ENCODE peak calls at places on chromosomes 12 and 14, in four cellular contexts. I is transverse colon; A is effector CD8-positive, alpha-beta T cell; Z is pons. M is an unnamed sample.

GRCh38 chr12:64691793-64692583 is 67.2 kb downstream of the GNS start:
- DNase-seq in I (no peak), A (no peak), Z (no peak), M (no peak)

GRCh38 chr12:65327207-65328076 is 49.0 kb downstream of the MSRB3 start:
- DNase-seq in I (no peak), A (no peak), Z (peak), M (no peak)

GRCh38 chr12:77521458-77522115 is 309.1 kb upstream of the NAV3 start:
- DNase-seq in I (no peak), A (no peak), Z (no peak), M (no peak)

GRCh38 chr14:57748279-57748678 is 117.6 kb downstream of the SLC35F4 start:
- DNase-seq in I (no peak), A (no peak), Z (no peak), M (no peak)

GRCh38 chr14:34051966-34052657 is 101.2 kb upstream of the EGLN3 start:
- DNase-seq in I (peak), A (no peak), Z (no peak), M (no peak)

GRCh38 chr12:34404377-34405285 is 382.3 kb downstream of the ALG10 start:
- DNase-seq in I (peak), A (no peak), Z (no peak), M (no peak)

GRCh38 chr12:120962487-120963054 is 15.8 kb upstream of the HNF1A start:
- DNase-seq in I (no peak), A (no peak), Z (no peak), M (no peak)

GRCh38 chr14:87139299-87139698 is 853.7 kb downstream of the GALC start:
- DNase-seq in I (no peak), A (no peak), Z (no peak), M (no peak)

GRCh38 chr12:8860165-8860961 is 37.9 kb downstream of the A2ML1 start:
- DNase-seq in I (peak), A (peak), Z (peak), M (peak)

GRCh38 chr12:3291939-3292338 is 199.1 kb upstream of the PRMT8 start:
- DNase-seq in I (no peak), A (no peak), Z (no peak), M (no peak)

GRCh38 chr14:51527073-51527472 is 124.6 kb upstream of the FRMD6 start:
- DNase-seq in I (no peak), A (no peak), Z (no peak), M (no peak)

GRCh38 chr14:69685716-69686115 is 74.3 kb downstream of the SUSD6 start:
- DNase-seq in I (peak), A (no peak), Z (peak), M (no peak)

GRCh38 chr14:29085546-29085945 is 319.0 kb downstream of the FOXG1 start:
- DNase-seq in I (no peak), A (no peak), Z (no peak), M (no peak)

GRCh38 chr12:6825398-6826124 is 2.6 kb upstream of the P3H3 start:
- DNase-seq in I (peak), A (peak), Z (peak), M (peak)

GRCh38 chr14:22131749-22132476 is 457.1 kb downstream of the DAD1 start:
- DNase-seq in I (peak), A (no peak), Z (no peak), M (no peak)

GRCh38 chr12:106300761-106301160 is 1.8 kb upstream of the TCP11L2 start:
- DNase-seq in I (no peak), A (no peak), Z (peak), M (no peak)

GRCh38 chr12:123057505-123058265 is 77.2 kb downstream of the ARL6IP4 start:
- DNase-seq in I (no peak), A (no peak), Z (no peak), M (no peak)

GRCh38 chr12:124686001-124686884 is 118.8 kb upstream of the NCOR2 start:
- DNase-seq in I (no peak), A (no peak), Z (no peak), M (no peak)

GRCh38 chr12:69101505-69101904 is 137.9 kb upstream of the CPSF6 start:
- DNase-seq in I (no peak), A (no peak), Z (no peak), M (no peak)

GRCh38 chr14:95465358-95465757 is 51.1 kb downstream of the SYNE3 start:
- DNase-seq in I (no peak), A (no peak), Z (no peak), M (no peak)

GRCh38 chr14:61343471-61343870 is 22.1 kb downstream of the PRKCH start:
- DNase-seq in I (no peak), A (no peak), Z (no peak), M (no peak)

GRCh38 chr12:4107436-4107878 is 166.1 kb upstream of the CCND2 start:
- DNase-seq in I (peak), A (peak), Z (peak), M (peak)

GRCh38 chr12:63889721-63890509 is 45.4 kb downstream of the SRGAP1 start:
- DNase-seq in I (no peak), A (no peak), Z (no peak), M (no peak)

GRCh38 chr12:2431810-2432209 is 363.0 kb upstream of the FKBP4 start:
- DNase-seq in I (peak), A (no peak), Z (no peak), M (no peak)

GRCh38 chr12:18849080-18849479 is 111.2 kb downstream of the CAPZA3 start:
- DNase-seq in I (no peak), A (no peak), Z (no peak), M (no peak)

GRCh38 chr12:9784326-9784725 is 23.6 kb upstream of the CD69 start:
- DNase-seq in I (no peak), A (no peak), Z (no peak), M (no peak)

GRCh38 chr14:55733609-55734008 is 153.6 kb downstream of the KTN1 start:
- DNase-seq in I (no peak), A (no peak), Z (no peak), M (no peak)

GRCh38 chr12:11891350-11892064 is 179.2 kb upstream of the BCL2L14 start:
- DNase-seq in I (no peak), A (no peak), Z (peak), M (no peak)

GRCh38 chr12:126040307-126040706 is 975.1 kb downstream of the AACS start:
- DNase-seq in I (no peak), A (no peak), Z (no peak), M (no peak)

GRCh38 chr12:31849090-31849687 is 110.0 kb upstream of the RESF1 start:
- DNase-seq in I (no peak), A (no peak), Z (no peak), M (no peak)

GRCh38 chr14:94768521-94769412 is 1.1 kb downstream of the GSC start:
- DNase-seq in I (no peak), A (no peak), Z (no peak), M (no peak)

GRCh38 chr12:57130941-57131340 is 2.7 kb downstream of the LRP1 start:
- DNase-seq in I (peak), A (no peak), Z (no peak), M (no peak)

GRCh38 chr12:105822131-105823103 is 316.3 kb downstream of the NUAK1 start:
- DNase-seq in I (no peak), A (no peak), Z (peak), M (no peak)

GRCh38 chr12:26791328-26791791 is 41.6 kb downstream of the ITPR2 start:
- DNase-seq in I (no peak), A (no peak), Z (peak), M (peak)

GRCh38 chr12:106195638-106196037 is 52.2 kb downstream of the CKAP4 start:
- DNase-seq in I (peak), A (no peak), Z (peak), M (no peak)

GRCh38 chr14:39665084-39665483 is 232.9 kb upstream of the FBXO33 start:
- DNase-seq in I (no peak), A (no peak), Z (no peak), M (no peak)

GRCh38 chr14:75615200-75615599 is 36.8 kb downstream of the FLVCR2 start:
- DNase-seq in I (no peak), A (no peak), Z (peak), M (no peak)

GRCh38 chr12:88571543-88571942 is 8.7 kb downstream of the KITLG start:
- DNase-seq in I (no peak), A (no peak), Z (no peak), M (no peak)

GRCh38 chr14:31297701-31298344 is 90.2 kb upstream of the HECTD1 start:
- DNase-seq in I (no peak), A (no peak), Z (no peak), M (no peak)

GRCh38 chr12:27083861-27084271 is 1.5 kb upstream of the C12orf71 start:
- DNase-seq in I (no peak), A (no peak), Z (peak), M (no peak)

M was measured in memory B cell.